ENCODE peak calls at places on chromosomes 12 and 14, in seven cellular contexts. H is tibial artery; E is CD4-positive, CD25-positive, alpha-beta regulatory T cell; B is cardiac muscle cell; A is IMR-90; C is AG09309; R is cardiac fibroblast. F is an unnamed sample.

GRCh38 chr12:102652645-102653313 is 172.4 kb upstream of the IGF1 start:
- DNase-seq in C (no peak), R (no peak), B (no peak), H (no peak), A (no peak), E (no peak), F (no peak)

GRCh38 chr12:126554599-126554998 is 1489.4 kb downstream of the AACS start:
- DNase-seq in C (no peak), B (no peak), E (no peak), A (no peak), H (no peak), R (no peak), F (no peak)

GRCh38 chr14:105193916-105194782 is 13.0 kb upstream of the NUDT14 start:
- DNase-seq in H (no peak), R (peak; percentile 45), B (no peak), A (peak; percentile 11), E (no peak), C (no peak), F (no peak)

GRCh38 chr12:105192624-105193225 is 43.2 kb downstream of the APPL2 start:
- DNase-seq in B (no peak), E (no peak), H (no peak), R (no peak), A (no peak), C (no peak), F (no peak)

GRCh38 chr12:126950266-126950665 is 1316.7 kb upstream of the TMEM132C start:
- DNase-seq in H (no peak), B (no peak), C (no peak), A (no peak), R (no peak), E (no peak), F (no peak)

GRCh38 chr14:94345344-94346072 is 22.4 kb upstream of the SERPINA6 start:
- DNase-seq in A (peak; percentile 93), R (peak; percentile 82), E (no peak), C (peak; percentile 86), B (no peak), H (no peak), F (peak; percentile 83)

GRCh38 chr14:62076368-62076767 is 314.1 kb downstream of the SNAPC1 start:
- DNase-seq in C (no peak), H (no peak), B (no peak), A (no peak), R (no peak), E (no peak), F (no peak)

GRCh38 chr12:79326663-79327062 is 364.1 kb downstream of the PAWR start:
- DNase-seq in E (no peak), C (no peak), A (no peak), R (no peak), B (no peak), H (no peak), F (no peak)

GRCh38 chr14:56996721-56997399 is 186.6 kb upstream of the OTX2 start:
- DNase-seq in A (no peak), H (no peak), C (no peak), B (no peak), R (no peak), E (no peak), F (no peak)

GRCh38 chr14:64641760-64642159 is 62.5 kb upstream of the PLEKHG3 start:
- DNase-seq in C (no peak), R (no peak), B (no peak), H (no peak), E (no peak), A (no peak), F (no peak)

GRCh38 chr14:92726135-92726932 is 22.1 kb downstream of the LGMN start:
- DNase-seq in R (peak; percentile 94), A (peak; percentile 89), H (peak; percentile 86), C (peak; percentile 59), E (peak; percentile 40), B (no peak), F (no peak)

GRCh38 chr12:8108808-8109398 is 14.5 kb upstream of the CLEC4A start:
- DNase-seq in E (peak; percentile 75), A (peak; percentile 79), B (peak; percentile 82), H (peak; percentile 80), R (peak; percentile 88), C (peak; percentile 48), F (peak; percentile 33)

GRCh38 chr14:44962573-44963528 is 861 bp downstream of the TOGARAM1 start:
- DNase-seq in B (peak; percentile 56), R (peak; percentile 65), H (peak; percentile 76), E (no peak), A (peak; percentile 54), C (no peak), F (no peak)

GRCh38 chr12:107335802-107336570 is 242.6 kb upstream of the CRY1 start:
- DNase-seq in C (no peak), A (no peak), H (no peak), E (no peak), R (no peak), B (no peak), F (no peak)

GRCh38 chr14:99315197-99315596 is 43.2 kb upstream of the BCL11B start:
- DNase-seq in R (no peak), E (no peak), A (no peak), H (no peak), C (no peak), B (no peak), F (no peak)

GRCh38 chr12:121202407-121203355 is 7.2 kb upstream of the P2RX4 start:
- DNase-seq in R (no peak), H (no peak), B (no peak), A (no peak), C (no peak), E (no peak), F (no peak)

GRCh38 chr12:111789779-111790178 is 23.0 kb downstream of the ALDH2 start:
- DNase-seq in B (no peak), H (no peak), E (no peak), A (no peak), R (no peak), C (no peak), F (no peak)

GRCh38 chr14:100709252-100709955 is 17.3 kb upstream of the DLK1 start:
- DNase-seq in H (no peak), C (no peak), E (peak; percentile 6), A (peak; percentile 10), R (peak; percentile 54), B (peak; percentile 52), F (no peak)

GRCh38 chr12:66538970-66539369 is 139.9 kb downstream of the GRIP1 start:
- DNase-seq in E (no peak), H (no peak), C (no peak), B (no peak), A (no peak), R (no peak), F (no peak)

GRCh38 chr14:105925615-105926414 is 399.4 kb downstream of the TMEM121 start:
- DNase-seq in E (no peak), R (no peak), H (peak; percentile 50), A (no peak), C (no peak), B (no peak), F (no peak)

GRCh38 chr14:72723741-72724530 is 170.0 kb downstream of the DPF3 start:
- DNase-seq in A (peak; percentile 44), B (no peak), R (peak; percentile 82), E (no peak), C (no peak), H (no peak), F (no peak)

GRCh38 chr12:124385219-124385969 is 90.5 kb downstream of the RFLNA start:
- DNase-seq in H (no peak), A (peak; percentile 85), R (peak; percentile 65), B (no peak), C (no peak), E (no peak), F (no peak)

GRCh38 chr12:20183563-20183962 is 184.8 kb upstream of the PDE3A start:
- DNase-seq in R (peak; percentile 44), E (no peak), H (no peak), A (peak; percentile 70), B (no peak), C (no peak), F (peak; percentile 32)

GRCh38 chr12:108955225-108955835 is 65.5 kb downstream of the SVOP start:
- DNase-seq in H (no peak), A (no peak), C (no peak), E (no peak), R (peak; percentile 39), B (peak; percentile 5), F (peak; percentile 8)

GRCh38 chr14:88960528-88960927 is 136.1 kb downstream of the TTC8 start:
- DNase-seq in B (no peak), C (no peak), A (no peak), H (no peak), R (no peak), E (no peak), F (no peak)

DNA sequence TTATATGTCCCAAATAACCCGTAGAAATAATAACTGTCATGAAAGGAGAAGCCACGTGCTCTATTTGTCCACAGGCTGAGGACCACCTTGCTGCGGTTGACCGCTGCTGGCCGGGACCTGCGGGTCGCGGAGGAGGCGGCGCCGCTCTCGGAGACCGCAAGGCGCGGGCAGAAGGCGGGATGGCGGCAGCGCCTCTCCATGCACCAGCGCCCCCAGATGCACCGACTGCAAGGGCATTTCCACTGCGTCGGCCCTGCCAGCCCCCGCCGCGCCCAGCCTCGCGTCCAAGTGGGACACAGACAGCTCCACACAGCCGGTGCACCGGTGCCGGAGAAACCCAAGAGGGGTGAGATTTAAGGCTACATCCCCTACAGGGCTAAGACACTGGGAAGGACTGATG is 21.0 kb downstream of the RPGRIP1 start:
- DNase-seq in B (peak; percentile 58), C (no peak), R (no peak), E (no peak), A (no peak), H (no peak), F (no peak)
- H3K4me3 ChIP-seq in B (peak overlapping the region; percentile 9), C (no peak overlapping the region), R (peak overlapping the region; percentile 24), E (peak overlapping the region; percentile 53), A (no peak overlapping the region), H (no peak overlapping the region), F (peak overlapping the region; percentile 13)

GRCh38 chr12:52202361-52203078 is 10.7 kb upstream of the KRT80 start:
- DNase-seq in E (no peak), H (peak; percentile 65), R (peak; percentile 63), B (no peak), A (peak; percentile 16), C (no peak), F (no peak)
- H3K4me3 ChIP-seq in E (no peak overlapping the region), H (no peak overlapping the region), R (no peak overlapping the region), B (no peak overlapping the region), A (no peak overlapping the region), C (no peak overlapping the region), F (no peak overlapping the region)

GRCh38 chr12:45348311-45348710 is 132.4 kb downstream of the ANO6 start:
- DNase-seq in E (no peak), A (no peak), B (no peak), H (no peak), R (no peak), C (no peak), F (no peak)
- H3K4me3 ChIP-seq in E (no peak overlapping the region), A (no peak overlapping the region), B (no peak overlapping the region), H (no peak overlapping the region), R (no peak overlapping the region), C (no peak overlapping the region), F (no peak overlapping the region)

DNA sequence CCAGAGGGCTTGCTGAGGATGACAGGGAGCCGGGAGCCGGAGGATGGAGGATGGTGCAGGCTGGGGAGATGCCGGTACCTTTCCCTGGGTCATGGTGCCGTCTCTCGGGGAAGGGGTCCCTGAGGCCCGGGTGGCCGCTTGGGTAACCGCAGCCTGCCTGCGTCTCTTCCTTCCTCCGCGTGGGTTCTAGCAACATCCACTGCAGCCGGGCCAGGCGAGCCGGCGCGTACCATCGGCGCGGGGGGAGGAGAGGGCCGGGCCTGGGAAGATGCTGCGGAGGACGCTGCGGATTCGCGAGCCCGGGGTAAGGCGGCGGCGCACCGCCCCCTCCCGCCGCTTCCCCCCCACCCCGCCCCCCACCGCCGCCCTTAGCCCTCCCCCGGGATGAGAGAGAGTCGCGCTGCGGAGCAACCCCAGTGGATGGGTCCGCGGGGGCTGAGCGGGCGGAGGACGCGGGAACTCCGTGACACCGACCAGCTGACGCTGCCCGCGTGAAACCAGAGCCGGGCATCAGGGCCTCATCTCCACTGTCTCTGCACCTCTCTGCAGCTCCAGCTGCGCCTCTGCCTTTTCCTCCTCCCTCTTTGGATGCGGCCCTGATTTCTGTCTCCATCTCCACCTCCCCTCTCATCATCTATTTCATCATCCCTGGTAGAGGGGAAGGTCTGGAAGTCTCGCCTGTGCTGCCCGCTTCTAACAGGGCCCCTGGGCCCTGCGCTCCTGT is at the start of gene FAIM2:
- DNase-seq in R (peak; percentile 86), A (peak; percentile 82), H (peak; percentile 73), B (no peak), E (peak; percentile 39), C (peak; percentile 40), F (peak; percentile 66)
- H3K4me3 ChIP-seq in R (peak within 1 kb of the TSS; percentile 47), A (peak within 1 kb of the TSS; percentile 17), H (peak within 1 kb of the TSS; percentile 38), B (no peak within 1 kb of the TSS), E (peak within 1 kb of the TSS; percentile 51), C (peak within 1 kb of the TSS; percentile 43), F (peak within 1 kb of the TSS; percentile 34)

F was measured in skeletal muscle cell.